ENCODE peak calls at places on chromosome 19, in seven cellular contexts. P is endothelial cell; H is stimulated activated CD8-positive, alpha-beta memory T cell treated with anti-CD3 and anti-CD28 coated beads, Interleukin-15, amount 100 ng/mL, for 1 hour; U is D341Med; O is stimulated activated CD4-positive, alpha-beta T cell treated with anti-CD3 and anti-CD28 coated beads, Interleukin-4, amount 100 ng/mL, for 1 hour; S is amniotic stem cell; Q is NCI-H1436. D is an unnamed sample.

GRCh38 chr19:52689804-52690394 is 44.9 kb downstream of the ZNF611 start:
- DNase-seq in P (peak; percentile 37), H (no peak), U (peak; percentile 66), O (peak; percentile 39), S (no peak), Q (peak; percentile 23), D (peak; percentile 36)

GRCh38 chr19:46892252-46893179 is 31.7 kb downstream of the ARHGAP35 start:
- DNase-seq in P (no peak), H (no peak), U (no peak), O (no peak), S (no peak), Q (no peak), D (no peak)

GRCh38 chr19:16456652-16457194 is 15.0 kb downstream of the EPS15L1 start:
- DNase-seq in P (no peak), H (no peak), U (no peak), O (no peak), S (no peak), Q (no peak), D (no peak)

GRCh38 chr19:4337906-4338440 is 654 bp downstream of the STAP2 start:
- DNase-seq in P (no peak), H (no peak), U (no peak), O (no peak), S (no peak), Q (no peak), D (no peak)

GRCh38 chr19:4324228-4324627 is 14.4 kb downstream of the STAP2 start:
- DNase-seq in P (no peak), H (no peak), U (no peak), O (no peak), S (no peak), Q (no peak), D (no peak)

GRCh38 chr19:18671303-18672043 is 12.0 kb upstream of the CRTC1 start:
- DNase-seq in P (no peak), H (no peak), U (no peak), O (no peak), S (no peak), Q (no peak), D (no peak)

GRCh38 chr19:5983367-5983955 is 5.5 kb upstream of the RANBP3 start:
- DNase-seq in P (no peak), H (no peak), U (no peak), O (no peak), S (no peak), Q (no peak), D (no peak)

GRCh38 chr19:19217110-19217509 is 5.4 kb downstream of the NCAN start:
- DNase-seq in P (no peak), H (no peak), U (no peak), O (no peak), S (no peak), Q (no peak), D (no peak)

GRCh38 chr19:10685210-10685609 is 16.0 kb upstream of the QTRT1 start:
- DNase-seq in P (no peak), H (no peak), U (no peak), O (no peak), S (no peak), Q (no peak), D (no peak)

GRCh38 chr19:52735734-52736133 is 890 bp upstream of the ZNF611 start:
- DNase-seq in P (peak; percentile 73), H (no peak), U (no peak), O (no peak), S (no peak), Q (no peak), D (peak; percentile 10)

GRCh38 chr19:1259873-1260748 is 9.0 kb upstream of the CIRBP start:
- DNase-seq in P (no peak), H (no peak), U (no peak), O (peak; percentile 48), S (no peak), Q (no peak), D (no peak)

GRCh38 chr19:48308695-48309586 is 16.4 kb upstream of the EMP3 start:
- DNase-seq in P (no peak), H (no peak), U (no peak), O (no peak), S (no peak), Q (no peak), D (no peak)

GRCh38 chr19:19655051-19655594 is 8.4 kb downstream of the ATP13A1 start:
- DNase-seq in P (no peak), H (no peak), U (no peak), O (no peak), S (no peak), Q (no peak), D (no peak)

GRCh38 chr19:55333870-55334269 is 5.8 kb upstream of the KMT5C start:
- DNase-seq in P (no peak), H (no peak), U (no peak), O (no peak), S (no peak), Q (no peak), D (no peak)

GRCh38 chr19:6062274-6062673 is 48.0 kb downstream of the RFX2 start:
- DNase-seq in P (no peak), H (no peak), U (no peak), O (no peak), S (no peak), Q (no peak), D (no peak)

GRCh38 chr19:35451278-35452096 is 3.4 kb downstream of the FFAR2 start:
- DNase-seq in P (no peak), H (no peak), U (no peak), O (no peak), S (no peak), Q (no peak), D (no peak)

GRCh38 chr19:56504581-56504980 is 3.1 kb upstream of the ZNF471 start:
- DNase-seq in P (no peak), H (no peak), U (no peak), O (no peak), S (no peak), Q (no peak), D (no peak)

GRCh38 chr19:34317311-34317927 is 47.6 kb upstream of the GPI start:
- DNase-seq in P (no peak), H (no peak), U (no peak), O (no peak), S (no peak), Q (no peak), D (no peak)

GRCh38 chr19:50490991-50491472 is 14.4 kb upstream of the GARIN5A start:
- DNase-seq in P (no peak), H (no peak), U (no peak), O (no peak), S (no peak), Q (no peak), D (no peak)

GRCh38 chr19:19335408-19336158 is 15.0 kb downstream of the MAU2 start:
- DNase-seq in P (no peak), H (no peak), U (peak; percentile 20), O (no peak), S (no peak), Q (no peak), D (no peak)

GRCh38 chr19:3902317-3902973 is 22.0 kb downstream of the ATCAY start:
- DNase-seq in P (no peak), H (no peak), U (no peak), O (no peak), S (no peak), Q (no peak), D (no peak)

GRCh38 chr19:27744926-27745844 is 1467.8 kb downstream of the UQCRFS1 start:
- DNase-seq in P (no peak), H (no peak), U (no peak), O (no peak), S (no peak), Q (no peak), D (no peak)

GRCh38 chr19:49132974-49133609 is 13.7 kb downstream of the PPFIA3 start:
- DNase-seq in P (no peak), H (no peak), U (no peak), O (peak; percentile 39), S (no peak), Q (no peak), D (peak; percentile 69)

GRCh38 chr19:13115936-13116281 is 631 bp downstream of the TRMT1 start:
- DNase-seq in P (no peak), H (no peak), U (no peak), O (no peak), S (no peak), Q (no peak), D (no peak)

GRCh38 chr19:7665076-7665475 is 3.8 kb upstream of the RETN start:
- DNase-seq in P (no peak), H (no peak), U (no peak), O (no peak), S (peak; percentile 15), Q (no peak), D (no peak)

GRCh38 chr19:50796128-50796633 is 6.0 kb downstream of the ACP4 start:
- DNase-seq in P (no peak), H (no peak), U (no peak), O (peak; percentile 29), S (no peak), Q (no peak), D (no peak)

GRCh38 chr19:2425622-2426581 is 1.5 kb downstream of the TIMM13 start:
- DNase-seq in P (no peak), H (no peak), U (no peak), O (no peak), S (no peak), Q (no peak), D (no peak)

GRCh38 chr19:45767881-45768643 is 990 bp downstream of the SIX5 start:
- DNase-seq in P (peak; percentile 57), H (no peak), U (peak; percentile 72), O (no peak), S (no peak), Q (no peak), D (no peak)

GRCh38 chr19:10142701-10143375 is 23.1 kb upstream of the EIF3G start:
- DNase-seq in P (no peak), H (no peak), U (no peak), O (peak; percentile 27), S (no peak), Q (no peak), D (no peak)